ENCODE peak calls at places on chromosomes 11 and 22, in ten cellular contexts. W is kidney epithelial cell; Q is psoas muscle; N is CD4-positive, CD25-positive, alpha-beta regulatory T cell; D is sigmoid colon; F is ovary; O is aorta; L is neuronal stem cell; J is CD8-positive, alpha-beta memory T cell; U is brain microvascular endothelial cell. A is an unnamed sample. For H3K27me3, the result is how much of the 10 kb centered on the place peaks cover.

GRCh38 chr22:22799561-22799960 is 88.1 kb upstream of the IGLL5 start:
- DNase-seq in O (no peak), W (no peak), U (no peak), L (no peak), J (no peak), N (no peak), D (no peak), Q (no peak), F (no peak), A (no peak)

GRCh38 chr11:11731311-11732083 is 109.7 kb upstream of the GALNT18 start:
- DNase-seq in Q (no peak), F (no peak), L (no peak), N (no peak), W (peak), O (no peak), J (no peak), D (no peak), U (peak), A (no peak)

GRCh38 chr22:31616315-31616980 is 45.6 kb downstream of the PISD start:
- DNase-seq in J (no peak), U (no peak), O (no peak), F (peak), N (no peak), L (no peak), W (no peak), D (no peak), Q (no peak), A (peak)

GRCh38 chr11:72446929-72447753 is 12.8 kb upstream of the CLPB start:
- DNase-seq in O (no peak), F (no peak), L (no peak), W (no peak), N (peak), J (peak), D (no peak), U (peak), Q (no peak), A (peak)

GRCh38 chr11:127109796-127110195 is 109.2 kb upstream of the KIRREL3 start:
- DNase-seq in J (no peak), N (no peak), F (no peak), D (no peak), W (no peak), U (no peak), Q (no peak), O (no peak), L (no peak), A (peak)

GRCh38 chr22:39384750-39385480 is 14.7 kb upstream of the TAB1 start:
- DNase-seq in W (no peak), L (peak), U (peak), N (no peak), D (no peak), Q (no peak), F (no peak), J (no peak), O (no peak), A (peak)

GRCh38 chr11:67700548-67701262 is 26.3 kb upstream of the ALDH3B2 start:
- DNase-seq in O (no peak), F (no peak), J (no peak), L (peak), N (no peak), W (no peak), U (no peak), D (no peak), Q (no peak), A (no peak)

GRCh38 chr11:74134661-74135515 is 35.9 kb downstream of the C2CD3 start:
- DNase-seq in U (peak), N (no peak), W (no peak), F (no peak), J (no peak), O (no peak), D (no peak), Q (no peak), L (no peak), A (no peak)

GRCh38 chr11:11211888-11212287 is 141.2 kb downstream of the CSNK2A3 start:
- DNase-seq in D (no peak), F (no peak), W (no peak), L (no peak), Q (no peak), O (no peak), U (no peak), N (no peak), J (no peak), A (no peak)

GRCh38 chr11:85475637-85476517 is 151.3 kb downstream of the DLG2 start:
- DNase-seq in N (no peak), J (no peak), W (no peak), U (no peak), Q (no peak), L (no peak), D (no peak), F (no peak), O (no peak), A (no peak)

GRCh38 chr11:17601206-17602075 is 54.4 kb downstream of the OTOG start:
- DNase-seq in N (no peak), L (no peak), U (no peak), W (no peak), O (no peak), Q (peak), D (peak), J (no peak), F (no peak), A (peak)

GRCh38 chr11:69300124-69301032 is 6.4 kb downstream of the MYEOV start:
- DNase-seq in L (no peak), Q (no peak), O (no peak), U (peak), D (no peak), N (no peak), W (no peak), J (no peak), F (no peak), A (no peak)

GRCh38 chr22:19789828-19790227 is 29.2 kb downstream of the TBX1 start:
- DNase-seq in D (no peak), U (no peak), N (no peak), W (no peak), Q (no peak), L (no peak), J (no peak), O (no peak), F (no peak), A (no peak)

GRCh38 chr11:108340958-108341357 is 118.1 kb downstream of the ATM start:
- DNase-seq in Q (no peak), F (no peak), N (no peak), L (no peak), U (no peak), D (no peak), O (no peak), W (peak), J (no peak), A (peak)

GRCh38 chr11:115996125-115996807 is 492.1 kb upstream of the CADM1 start:
- DNase-seq in W (no peak), J (no peak), D (no peak), L (no peak), N (no peak), F (no peak), Q (no peak), O (no peak), U (no peak), A (no peak)

GRCh38 chr11:47349521-47350095 is 2.9 kb downstream of the MYBPC3 start:
- DNase-seq in N (no peak), Q (no peak), L (no peak), U (no peak), W (no peak), D (no peak), F (no peak), J (no peak), O (no peak), A (no peak)

GRCh38 chr11:30608534-30608933 is 22.4 kb upstream of the MPPED2 start:
- DNase-seq in J (no peak), O (no peak), W (no peak), N (no peak), Q (no peak), D (no peak), U (no peak), F (no peak), L (no peak), A (no peak)

GRCh38 chr11:68043349-68044144 is 4.7 kb downstream of the TCIRG1 start:
- DNase-seq in W (no peak), L (no peak), N (no peak), Q (peak), F (peak), O (no peak), D (peak), U (peak), J (no peak), A (peak)

GRCh38 chr11:32794439-32794838 is at the start of gene CCDC73:
- DNase-seq in F (no peak), N (no peak), Q (no peak), O (no peak), J (no peak), W (no peak), L (no peak), U (no peak), D (no peak), A (no peak)

GRCh38 chr11:26741036-26741435 is 19.2 kb upstream of the SLC5A12 start:
- DNase-seq in J (no peak), U (peak), W (no peak), Q (no peak), F (no peak), D (no peak), O (no peak), N (no peak), L (no peak), A (no peak)

GRCh38 chr11:110305169-110306018 is 9.0 kb upstream of the RDX start:
- DNase-seq in Q (no peak), L (no peak), U (no peak), O (no peak), D (no peak), W (no peak), J (no peak), N (no peak), F (no peak), A (no peak)

GRCh38 chr22:33811686-33812085 is 108.6 kb downstream of the LARGE1 start:
- DNase-seq in O (peak), Q (peak), D (peak), L (no peak), N (no peak), U (peak), W (no peak), J (no peak), F (no peak), A (no peak)

GRCh38 chr11:58762284-58763119 is 30.8 kb upstream of the GLYAT start:
- DNase-seq in L (peak), N (no peak), F (no peak), Q (no peak), D (no peak), O (no peak), W (peak), U (no peak), J (no peak), A (no peak)

GRCh38 chr11:121572581-121573059 is 119.9 kb upstream of the SORL1-AS1 start:
- DNase-seq in J (no peak), N (no peak), L (no peak), Q (no peak), W (no peak), F (no peak), D (no peak), U (no peak), O (peak), A (no peak)

GRCh38 chr11:72821920-72822799 is 7.9 kb downstream of the ATG16L2 start:
- DNase-seq in Q (peak), L (peak), D (peak), W (no peak), O (peak), N (peak), U (peak), J (peak), F (peak), A (peak)

GRCh38 chr11:28674432-28675076 is 566.4 kb downstream of the METTL15 start:
- DNase-seq in F (no peak), D (no peak), W (no peak), Q (no peak), J (no peak), N (no peak), L (peak), U (no peak), O (no peak), A (peak)

GRCh38 chr22:48380016-48380665 is 1447.5 kb downstream of the BRD1 start:
- DNase-seq in L (no peak), D (peak), U (no peak), J (no peak), Q (no peak), F (no peak), W (no peak), N (no peak), O (no peak), A (no peak)

GRCh38 chr11:71404209-71404608 is 44.0 kb downstream of the DHCR7 start:
- DNase-seq in U (no peak), N (no peak), F (no peak), L (no peak), W (no peak), D (no peak), Q (no peak), J (no peak), O (no peak), A (no peak)

GRCh38 chr11:115199501-115199900 is 304.7 kb downstream of the CADM1 start:
- DNase-seq in L (no peak), J (no peak), W (no peak), N (no peak), O (no peak), U (no peak), Q (no peak), F (no peak), D (no peak), A (no peak)

GRCh38 chr11:60870733-60871377 is 3.5 kb downstream of the ZP1 start:
- DNase-seq in J (no peak), F (no peak), O (no peak), U (no peak), Q (no peak), W (no peak), N (no peak), L (no peak), D (peak), A (no peak)

GRCh38 chr22:46996595-46997310 is 234.3 kb downstream of the TBC1D22A start:
- DNase-seq in N (no peak), Q (no peak), F (no peak), D (peak), W (no peak), J (no peak), L (no peak), U (no peak), O (no peak), A (peak)

GRCh38 chr22:39266398-39267030 is 21.7 kb upstream of the PDGFB start:
- DNase-seq in F (no peak), L (no peak), Q (no peak), D (no peak), U (peak), W (no peak), O (peak), J (no peak), N (no peak), A (no peak)

GRCh38 chr11:12066056-12066798 is 44.2 kb upstream of the MICAL2 start:
- DNase-seq in W (peak), Q (peak), L (no peak), N (no peak), U (peak), D (peak), J (no peak), O (no peak), F (no peak), A (no peak)

GRCh38 chr11:86577663-86578636 is 94.5 kb downstream of the ME3 start:
- DNase-seq in Q (peak), W (no peak), F (peak), U (peak), N (no peak), O (peak), D (peak), L (no peak), J (no peak), A (no peak)

GRCh38 chr11:124746621-124747243 is 5.3 kb downstream of the VSIG2 start:
- DNase-seq in Q (peak), N (peak), D (no peak), U (peak), L (no peak), F (no peak), J (peak), O (peak), W (no peak), A (peak)

GRCh38 chr11:7520981-7521487 is 7.2 kb downstream of the PPFIBP2 start:
- DNase-seq in L (no peak), D (no peak), O (no peak), F (no peak), J (no peak), Q (no peak), U (no peak), N (no peak), W (no peak), A (no peak)

GRCh38 chr11:77442394-77443053 is 31.4 kb downstream of the PAK1 start:
- DNase-seq in D (no peak), W (no peak), F (no peak), N (no peak), J (no peak), Q (no peak), O (no peak), U (no peak), L (no peak), A (no peak)

GRCh38 chr22:37267128-37267587 is 15.2 kb upstream of the CYTH4 start:
- DNase-seq in N (peak), D (no peak), O (peak), W (no peak), U (no peak), L (peak), Q (peak), F (peak), J (peak), A (peak)

DNA sequence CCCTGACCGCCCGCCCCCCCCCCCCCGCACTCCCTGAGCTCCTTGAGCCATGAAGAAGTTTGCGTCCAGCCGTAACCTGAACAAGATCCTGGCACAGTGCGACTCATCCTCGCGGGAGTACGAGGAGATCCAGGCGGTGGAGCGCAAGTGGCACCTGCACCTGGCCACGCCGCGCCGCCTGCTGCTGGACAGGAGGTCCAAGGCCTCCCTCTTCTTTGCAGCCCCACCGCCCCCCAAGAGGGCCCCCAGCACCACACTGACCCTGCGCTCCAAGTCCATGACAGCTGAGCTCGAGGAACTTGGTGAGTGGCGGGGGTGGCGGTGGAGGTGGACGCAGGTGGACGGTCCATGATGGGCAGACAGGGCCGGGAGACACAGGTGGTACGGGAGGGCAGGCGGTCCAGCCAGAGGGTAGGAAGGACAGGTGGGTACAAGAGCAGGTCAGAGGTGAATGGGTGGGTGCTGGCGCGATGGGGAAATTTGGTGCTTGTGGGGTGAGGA is 32.1 kb upstream of the ACR start:
- DNase-seq in U (no peak), W (no peak), J (no peak), F (no peak), D (peak), Q (peak), N (no peak), O (peak), L (no peak), A (no peak)
- H3K4me3 ChIP-seq in U (no peak), W (peak), J (no peak), F (no peak), D (no peak), Q (no peak), N (no peak), O (no peak), L (no peak), A (peak)

DNA sequence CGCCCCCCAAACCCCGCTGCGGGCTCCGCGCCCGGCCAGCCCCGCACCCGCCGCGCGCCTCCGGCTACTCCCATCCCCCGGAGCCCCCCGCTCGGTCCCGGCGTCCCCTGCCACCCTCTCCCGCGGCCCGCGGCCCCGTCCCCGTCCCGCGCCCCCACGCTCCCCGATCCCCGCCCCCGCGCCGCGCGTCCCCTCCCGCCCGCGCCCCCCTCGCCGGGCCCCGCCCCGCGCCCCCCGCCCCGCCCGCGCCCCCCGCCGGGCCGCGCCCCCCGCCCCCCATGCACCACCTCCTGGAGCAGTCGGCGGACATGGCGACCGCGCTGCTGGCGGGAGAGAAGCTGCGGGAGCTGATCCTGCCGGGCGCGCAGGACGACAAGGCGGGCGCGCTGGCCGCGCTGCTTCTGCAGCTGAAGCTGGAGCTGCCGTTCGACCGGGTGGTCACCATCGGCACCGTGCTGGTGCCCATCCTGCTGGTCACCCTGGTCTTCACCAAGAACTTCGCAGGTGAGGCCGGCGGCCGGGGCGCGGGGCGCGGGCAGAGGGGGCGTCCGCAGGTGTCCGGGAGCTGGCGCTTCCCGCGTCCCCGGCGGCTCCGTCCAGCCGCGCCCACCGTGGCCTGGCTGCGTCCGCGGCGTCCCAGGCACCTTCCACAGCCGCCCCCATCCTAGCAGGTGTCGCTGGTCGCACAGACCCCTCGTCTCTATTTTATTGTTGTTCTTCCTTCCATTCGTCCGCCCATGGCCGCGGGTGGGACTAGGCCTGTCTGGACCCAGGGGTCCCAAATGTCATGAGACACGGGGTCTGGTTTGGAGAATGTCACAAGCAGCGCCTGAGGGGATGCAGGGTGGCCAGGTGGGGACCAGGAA is at the start of gene PANX2:
- DNase-seq in F (peak), J (no peak), N (no peak), W (no peak), D (no peak), Q (peak), U (no peak), O (peak), L (no peak), A (peak)
- H3K27me3 ChIP-seq in F (under half), J (under half), N (under half), W (under half), D (under half), Q (half or more), U (under half), O (under half), L (under half), A (under half)

GRCh38 chr11:575996-576756 is at the start of gene PHRF1:
- DNase-seq in Q (peak), F (peak), O (peak), L (peak), W (peak), J (peak), N (peak), D (peak), U (peak), A (peak)
- H3K4me3 ChIP-seq in Q (peak), F (peak), O (peak), L (peak), W (peak), J (peak), N (peak), D (peak), U (peak), A (peak)

DNA sequence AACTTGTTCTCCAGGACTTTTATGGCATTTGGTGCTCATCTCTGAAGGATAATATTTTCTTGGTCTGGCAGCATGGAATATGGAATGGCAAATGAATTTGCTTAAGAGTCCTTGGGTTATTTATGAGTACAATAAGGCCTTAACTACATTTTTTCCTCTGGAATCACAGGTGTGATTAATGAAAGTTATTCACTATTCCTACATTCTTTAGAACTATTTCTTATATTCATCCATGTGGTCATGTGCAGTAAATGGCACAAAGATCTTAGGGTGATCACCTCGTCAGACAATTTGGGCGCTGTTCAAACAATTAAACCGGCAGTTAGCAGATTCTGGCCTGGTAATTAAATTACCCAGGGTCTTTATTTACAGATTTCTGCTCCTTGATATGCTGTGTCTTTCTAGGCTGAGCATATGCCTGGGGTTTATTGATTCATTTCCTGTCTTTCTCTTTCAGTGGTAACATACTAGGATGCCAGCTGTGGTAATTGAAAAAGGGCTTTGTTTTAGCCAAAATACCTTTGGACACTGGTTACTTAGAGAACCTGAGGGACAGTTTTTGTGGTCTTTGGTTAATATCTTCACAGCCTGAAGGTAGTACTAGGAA is 31.6 kb downstream of the SIK2 start:
- DNase-seq in Q (no peak), D (no peak), W (no peak), N (no peak), U (peak), F (no peak), J (no peak), L (no peak), O (no peak), A (no peak)
- H3K27me3 ChIP-seq in Q (under half), D (under half), W (under half), N (under half), U (under half), F (under half), J (under half), L (under half), O (under half), A (under half)